ENCODE peak calls at places on chromosomes 2 and 18, in seven cellular contexts. One of them, this sample, is unnamed.

GRCh38 chr2:185456517-185456916 is 282.1 kb upstream of the FSIP2 start:
- DNase-seq in effector memory CD8-positive, alpha-beta T cell: no peak
- DNase-seq in progenitor cell of endocrine pancreas: no peak
- DNase-seq in amniotic stem cell: peak
- DNase-seq in Ammon's horn: no peak
- DNase-seq in NCI-H1105: no peak
- DNase-seq in HCT116: no peak
- DNase-seq in this sample: no peak

GRCh38 chr2:150491943-150492342 is 4.5 kb upstream of the RND3 start:
- DNase-seq in effector memory CD8-positive, alpha-beta T cell: no peak
- DNase-seq in progenitor cell of endocrine pancreas: no peak
- DNase-seq in amniotic stem cell: no peak
- DNase-seq in Ammon's horn: no peak
- DNase-seq in NCI-H1105: no peak
- DNase-seq in HCT116: no peak
- DNase-seq in this sample: no peak

GRCh38 chr2:12881952-12882351 is 165.2 kb downstream of the TRIB2 start:
- DNase-seq in effector memory CD8-positive, alpha-beta T cell: no peak
- DNase-seq in progenitor cell of endocrine pancreas: no peak
- DNase-seq in amniotic stem cell: no peak
- DNase-seq in Ammon's horn: no peak
- DNase-seq in NCI-H1105: no peak
- DNase-seq in HCT116: no peak
- DNase-seq in this sample: no peak

GRCh38 chr2:69023236-69023635 is 10.3 kb downstream of the ANTXR1 start:
- DNase-seq in effector memory CD8-positive, alpha-beta T cell: no peak
- DNase-seq in progenitor cell of endocrine pancreas: no peak
- DNase-seq in amniotic stem cell: no peak
- DNase-seq in Ammon's horn: no peak
- DNase-seq in NCI-H1105: no peak
- DNase-seq in HCT116: no peak
- DNase-seq in this sample: no peak

GRCh38 chr2:41928593-41928992 is 119.2 kb upstream of the PKDCC start:
- DNase-seq in effector memory CD8-positive, alpha-beta T cell: no peak
- DNase-seq in progenitor cell of endocrine pancreas: no peak
- DNase-seq in amniotic stem cell: peak
- DNase-seq in Ammon's horn: no peak
- DNase-seq in NCI-H1105: no peak
- DNase-seq in HCT116: no peak
- DNase-seq in this sample: no peak

GRCh38 chr2:68548396-68548795 is 81.0 kb downstream of the APLF start:
- DNase-seq in effector memory CD8-positive, alpha-beta T cell: no peak
- DNase-seq in progenitor cell of endocrine pancreas: no peak
- DNase-seq in amniotic stem cell: no peak
- DNase-seq in Ammon's horn: no peak
- DNase-seq in NCI-H1105: no peak
- DNase-seq in HCT116: no peak
- DNase-seq in this sample: no peak

GRCh38 chr18:13612111-13612997 is 114.0 kb downstream of the FAM210A start:
- DNase-seq in effector memory CD8-positive, alpha-beta T cell: peak
- DNase-seq in progenitor cell of endocrine pancreas: no peak
- DNase-seq in amniotic stem cell: no peak
- DNase-seq in Ammon's horn: peak
- DNase-seq in NCI-H1105: no peak
- DNase-seq in HCT116: no peak
- DNase-seq in this sample: no peak

GRCh38 chr2:31563273-31563839 is 17.4 kb downstream of the SRD5A2 start:
- DNase-seq in effector memory CD8-positive, alpha-beta T cell: no peak
- DNase-seq in progenitor cell of endocrine pancreas: no peak
- DNase-seq in amniotic stem cell: no peak
- DNase-seq in Ammon's horn: no peak
- DNase-seq in NCI-H1105: no peak
- DNase-seq in HCT116: no peak
- DNase-seq in this sample: no peak

GRCh38 chr2:29573602-29574001 is 347.8 kb downstream of the ALK start:
- DNase-seq in effector memory CD8-positive, alpha-beta T cell: no peak
- DNase-seq in progenitor cell of endocrine pancreas: no peak
- DNase-seq in amniotic stem cell: no peak
- DNase-seq in Ammon's horn: no peak
- DNase-seq in NCI-H1105: no peak
- DNase-seq in HCT116: no peak
- DNase-seq in this sample: no peak

GRCh38 chr2:81304154-81304830 is 999.7 kb upstream of the LRRTM1 start:
- DNase-seq in effector memory CD8-positive, alpha-beta T cell: no peak
- DNase-seq in progenitor cell of endocrine pancreas: no peak
- DNase-seq in amniotic stem cell: no peak
- DNase-seq in Ammon's horn: no peak
- DNase-seq in NCI-H1105: no peak
- DNase-seq in HCT116: peak
- DNase-seq in this sample: no peak

GRCh38 chr2:133843551-133843950 is 275.3 kb upstream of the NCKAP5 start:
- DNase-seq in effector memory CD8-positive, alpha-beta T cell: no peak
- DNase-seq in progenitor cell of endocrine pancreas: no peak
- DNase-seq in amniotic stem cell: no peak
- DNase-seq in Ammon's horn: no peak
- DNase-seq in NCI-H1105: no peak
- DNase-seq in HCT116: no peak
- DNase-seq in this sample: no peak

GRCh38 chr2:176911-177310 is 86.9 kb downstream of the SH3YL1 start:
- DNase-seq in effector memory CD8-positive, alpha-beta T cell: no peak
- DNase-seq in progenitor cell of endocrine pancreas: no peak
- DNase-seq in amniotic stem cell: no peak
- DNase-seq in Ammon's horn: no peak
- DNase-seq in NCI-H1105: no peak
- DNase-seq in HCT116: no peak
- DNase-seq in this sample: no peak

GRCh38 chr2:6864938-6865345 is 765 bp downstream of the CMPK2 start:
- DNase-seq in effector memory CD8-positive, alpha-beta T cell: no peak
- DNase-seq in progenitor cell of endocrine pancreas: no peak
- DNase-seq in amniotic stem cell: no peak
- DNase-seq in Ammon's horn: no peak
- DNase-seq in NCI-H1105: no peak
- DNase-seq in HCT116: no peak
- DNase-seq in this sample: no peak

GRCh38 chr2:127218843-127219715 is 1.0 kb downstream of the CYP27C1 start:
- DNase-seq in effector memory CD8-positive, alpha-beta T cell: no peak
- DNase-seq in progenitor cell of endocrine pancreas: peak
- DNase-seq in amniotic stem cell: peak
- DNase-seq in Ammon's horn: no peak
- DNase-seq in NCI-H1105: no peak
- DNase-seq in HCT116: no peak
- DNase-seq in this sample: no peak

GRCh38 chr18:31722369-31722957 is 38.1 kb upstream of the B4GALT6 start:
- DNase-seq in effector memory CD8-positive, alpha-beta T cell: peak
- DNase-seq in progenitor cell of endocrine pancreas: peak
- DNase-seq in amniotic stem cell: no peak
- DNase-seq in Ammon's horn: peak
- DNase-seq in NCI-H1105: peak
- DNase-seq in HCT116: peak
- DNase-seq in this sample: peak

GRCh38 chr18:12060182-12060870 is 33.3 kb upstream of the ANKRD62 start:
- DNase-seq in effector memory CD8-positive, alpha-beta T cell: no peak
- DNase-seq in progenitor cell of endocrine pancreas: no peak
- DNase-seq in amniotic stem cell: no peak
- DNase-seq in Ammon's horn: no peak
- DNase-seq in NCI-H1105: no peak
- DNase-seq in HCT116: peak
- DNase-seq in this sample: no peak

GRCh38 chr2:156005999-156006712 is 326.4 kb downstream of the NR4A2 start:
- DNase-seq in effector memory CD8-positive, alpha-beta T cell: no peak
- DNase-seq in progenitor cell of endocrine pancreas: no peak
- DNase-seq in amniotic stem cell: no peak
- DNase-seq in Ammon's horn: no peak
- DNase-seq in NCI-H1105: no peak
- DNase-seq in HCT116: no peak
- DNase-seq in this sample: no peak

GRCh38 chr2:176272870-176273269 is 3.6 kb downstream of the MTX2 start:
- DNase-seq in effector memory CD8-positive, alpha-beta T cell: no peak
- DNase-seq in progenitor cell of endocrine pancreas: no peak
- DNase-seq in amniotic stem cell: no peak
- DNase-seq in Ammon's horn: no peak
- DNase-seq in NCI-H1105: no peak
- DNase-seq in HCT116: no peak
- DNase-seq in this sample: no peak

GRCh38 chr2:237096201-237096600 is 10.5 kb downstream of the COPS8 start:
- DNase-seq in effector memory CD8-positive, alpha-beta T cell: no peak
- DNase-seq in progenitor cell of endocrine pancreas: no peak
- DNase-seq in amniotic stem cell: no peak
- DNase-seq in Ammon's horn: no peak
- DNase-seq in NCI-H1105: no peak
- DNase-seq in HCT116: no peak
- DNase-seq in this sample: no peak

GRCh38 chr2:120661551-120661950 is 74.1 kb upstream of the GLI2 start:
- DNase-seq in effector memory CD8-positive, alpha-beta T cell: no peak
- DNase-seq in progenitor cell of endocrine pancreas: no peak
- DNase-seq in amniotic stem cell: no peak
- DNase-seq in Ammon's horn: peak
- DNase-seq in NCI-H1105: no peak
- DNase-seq in HCT116: no peak
- DNase-seq in this sample: peak

GRCh38 chr2:25056391-25056821 is 14.5 kb downstream of the EFR3B start:
- DNase-seq in effector memory CD8-positive, alpha-beta T cell: no peak
- DNase-seq in progenitor cell of endocrine pancreas: no peak
- DNase-seq in amniotic stem cell: no peak
- DNase-seq in Ammon's horn: no peak
- DNase-seq in NCI-H1105: no peak
- DNase-seq in HCT116: no peak
- DNase-seq in this sample: no peak

GRCh38 chr2:62208082-62208757 is 12.3 kb downstream of the B3GNT2 start:
- DNase-seq in effector memory CD8-positive, alpha-beta T cell: no peak
- DNase-seq in progenitor cell of endocrine pancreas: no peak
- DNase-seq in amniotic stem cell: no peak
- DNase-seq in Ammon's horn: no peak
- DNase-seq in NCI-H1105: no peak
- DNase-seq in HCT116: no peak
- DNase-seq in this sample: no peak

GRCh38 chr18:22705328-22705727 is 227.8 kb upstream of the RBBP8 start:
- DNase-seq in effector memory CD8-positive, alpha-beta T cell: no peak
- DNase-seq in progenitor cell of endocrine pancreas: no peak
- DNase-seq in amniotic stem cell: peak
- DNase-seq in Ammon's horn: no peak
- DNase-seq in NCI-H1105: no peak
- DNase-seq in HCT116: no peak
- DNase-seq in this sample: no peak

GRCh38 chr2:176753752-176754474 is 458.7 kb upstream of the HNRNPA3 start:
- DNase-seq in effector memory CD8-positive, alpha-beta T cell: no peak
- DNase-seq in progenitor cell of endocrine pancreas: no peak
- DNase-seq in amniotic stem cell: no peak
- DNase-seq in Ammon's horn: peak
- DNase-seq in NCI-H1105: no peak
- DNase-seq in HCT116: no peak
- DNase-seq in this sample: no peak

GRCh38 chr2:215726070-215726469 is 287.3 kb downstream of the MREG start:
- DNase-seq in effector memory CD8-positive, alpha-beta T cell: no peak
- DNase-seq in progenitor cell of endocrine pancreas: no peak
- DNase-seq in amniotic stem cell: no peak
- DNase-seq in Ammon's horn: no peak
- DNase-seq in NCI-H1105: no peak
- DNase-seq in HCT116: no peak
- DNase-seq in this sample: no peak

GRCh38 chr2:239249048-239249447 is 151.8 kb downstream of the HDAC4 start:
- DNase-seq in effector memory CD8-positive, alpha-beta T cell: no peak
- DNase-seq in progenitor cell of endocrine pancreas: no peak
- DNase-seq in amniotic stem cell: no peak
- DNase-seq in Ammon's horn: no peak
- DNase-seq in NCI-H1105: no peak
- DNase-seq in HCT116: no peak
- DNase-seq in this sample: no peak

GRCh38 chr18:79576686-79577351 is 102.8 kb upstream of the CTDP1 start:
- DNase-seq in effector memory CD8-positive, alpha-beta T cell: no peak
- DNase-seq in progenitor cell of endocrine pancreas: no peak
- DNase-seq in amniotic stem cell: no peak
- DNase-seq in Ammon's horn: peak
- DNase-seq in NCI-H1105: peak
- DNase-seq in HCT116: no peak
- DNase-seq in this sample: no peak

GRCh38 chr18:23479829-23480505 is 23.3 kb upstream of the RMC1 start:
- DNase-seq in effector memory CD8-positive, alpha-beta T cell: no peak
- DNase-seq in progenitor cell of endocrine pancreas: no peak
- DNase-seq in amniotic stem cell: no peak
- DNase-seq in Ammon's horn: no peak
- DNase-seq in NCI-H1105: no peak
- DNase-seq in HCT116: no peak
- DNase-seq in this sample: no peak

GRCh38 chr2:73907840-73908452 is 15.1 kb downstream of the ACTG2 start:
- DNase-seq in effector memory CD8-positive, alpha-beta T cell: peak
- DNase-seq in progenitor cell of endocrine pancreas: no peak
- DNase-seq in amniotic stem cell: no peak
- DNase-seq in Ammon's horn: no peak
- DNase-seq in NCI-H1105: no peak
- DNase-seq in HCT116: no peak
- DNase-seq in this sample: peak

This sample was measured in H1.